ENCODE peak calls at places on chromosomes 11 and 22, in eight cellular contexts. A, W, U, F, M, V, Y and B are unnamed samples.

GRCh38 chr11:24820541-24820940 is 323.7 kb downstream of the LUZP2 start:
- DNase-seq in A (no peak), W (no peak), U (no peak), F (no peak), M (no peak), V (no peak), Y (no peak), B (no peak)

GRCh38 chr11:64887757-64888405 is 9.5 kb upstream of the EHD1 start:
- DNase-seq in A (peak; percentile 91), W (peak; percentile 79), U (peak; percentile 39), F (no peak), M (peak; percentile 92), V (peak; percentile 95), Y (peak; percentile 83), B (peak; percentile 85)

GRCh38 chr22:25488244-25489020 is 76.0 kb upstream of the GRK3 start:
- DNase-seq in A (no peak), W (peak; percentile 84), U (peak; percentile 79), F (no peak), M (peak; percentile 43), V (peak; percentile 68), Y (peak; percentile 56), B (peak; percentile 65)

GRCh38 chr11:74055938-74056337 is 47.1 kb upstream of the UCP3 start:
- DNase-seq in A (no peak), W (no peak), U (peak; percentile 4), F (no peak), M (no peak), V (no peak), Y (no peak), B (no peak)

GRCh38 chr22:42462016-42462415 is 29.8 kb upstream of the NFAM1 start:
- DNase-seq in A (peak; percentile 41), W (no peak), U (no peak), F (no peak), M (no peak), V (no peak), Y (no peak), B (no peak)

GRCh38 chr11:114326151-114326550 is 30.0 kb downstream of the NNMT start:
- DNase-seq in A (no peak), W (no peak), U (no peak), F (no peak), M (no peak), V (no peak), Y (no peak), B (no peak)

GRCh38 chr11:72113170-72113808 is 794 bp upstream of the ANAPC15 start:
- DNase-seq in A (no peak), W (no peak), U (no peak), F (no peak), M (no peak), V (no peak), Y (no peak), B (no peak)

GRCh38 chr11:116086426-116086825 is 582.2 kb upstream of the CADM1 start:
- DNase-seq in A (no peak), W (no peak), U (no peak), F (no peak), M (no peak), V (no peak), Y (no peak), B (no peak)

GRCh38 chr22:35966314-35967045 is 62.1 kb downstream of the RBFOX2 start:
- DNase-seq in A (no peak), W (no peak), U (no peak), F (no peak), M (no peak), V (no peak), Y (no peak), B (no peak)

GRCh38 chr11:117828641-117829368 is 4.3 kb upstream of the FXYD2 start:
- DNase-seq in A (no peak), W (no peak), U (no peak), F (no peak), M (peak; percentile 35), V (peak; percentile 80), Y (peak; percentile 64), B (peak; percentile 62)

GRCh38 chr11:2302280-2302843 is 549 bp downstream of the TSPAN32 start:
- DNase-seq in A (no peak), W (no peak), U (no peak), F (no peak), M (peak; percentile 17), V (no peak), Y (no peak), B (no peak)

GRCh38 chr11:106395716-106396349 is 318.4 kb downstream of the AASDHPPT start:
- DNase-seq in A (no peak), W (no peak), U (peak; percentile 28), F (no peak), M (no peak), V (no peak), Y (no peak), B (no peak)

GRCh38 chr11:118845369-118845768 is 38.3 kb upstream of the CXCR5 start:
- DNase-seq in A (no peak), W (no peak), U (no peak), F (no peak), M (no peak), V (no peak), Y (no peak), B (no peak)

GRCh38 chr11:1012740-1013627 is 23.5 kb downstream of the MUC6 start:
- DNase-seq in A (no peak), W (no peak), U (no peak), F (no peak), M (no peak), V (no peak), Y (no peak), B (no peak)

GRCh38 chr11:1013628-1013935 is 22.9 kb downstream of the MUC6 start:
- DNase-seq in A (no peak), W (no peak), U (no peak), F (no peak), M (no peak), V (no peak), Y (no peak), B (no peak)

GRCh38 chr11:1014276-1014675 is 22.2 kb downstream of the MUC6 start:
- DNase-seq in A (no peak), W (no peak), U (no peak), F (no peak), M (no peak), V (no peak), Y (no peak), B (no peak)

GRCh38 chr11:1015826-1016565 is 20.5 kb downstream of the MUC6 start:
- DNase-seq in A (no peak), W (no peak), U (no peak), F (no peak), M (no peak), V (no peak), Y (no peak), B (no peak)

DNA sequence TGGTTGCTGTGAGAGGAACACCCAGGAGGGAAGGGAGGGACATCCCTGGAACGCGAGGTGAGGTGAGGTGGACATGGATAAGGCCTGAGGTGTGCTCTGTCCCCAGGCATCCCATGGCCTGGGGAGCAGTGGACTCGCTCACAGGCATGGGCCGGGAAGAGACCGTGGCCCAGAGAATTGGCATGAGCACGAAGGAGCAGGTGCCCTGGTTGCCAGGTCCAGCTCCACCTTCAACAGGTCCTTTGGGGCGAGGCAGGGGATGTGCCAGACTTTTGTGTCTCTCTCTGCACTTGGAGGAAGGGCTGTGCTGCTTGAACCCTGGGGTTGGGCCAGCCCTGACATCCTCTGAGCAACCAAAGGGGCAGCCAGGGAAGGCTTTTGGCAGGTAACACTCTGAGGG is 21.5 kb downstream of the MUC6 start:
- DNase-seq in A (no peak), W (no peak), U (no peak), F (no peak), M (no peak), V (no peak), Y (no peak), B (no peak)
- H3K9me3 ChIP-seq in A (no peaks in the 10 kb centered on the region), W (no peaks in the 10 kb centered on the region), U (no peaks in the 10 kb centered on the region), F (no peaks in the 10 kb centered on the region), M (no peaks in the 10 kb centered on the region), V (no peaks in the 10 kb centered on the region), Y (no peaks in the 10 kb centered on the region), B (no peaks in the 10 kb centered on the region)

DNA sequence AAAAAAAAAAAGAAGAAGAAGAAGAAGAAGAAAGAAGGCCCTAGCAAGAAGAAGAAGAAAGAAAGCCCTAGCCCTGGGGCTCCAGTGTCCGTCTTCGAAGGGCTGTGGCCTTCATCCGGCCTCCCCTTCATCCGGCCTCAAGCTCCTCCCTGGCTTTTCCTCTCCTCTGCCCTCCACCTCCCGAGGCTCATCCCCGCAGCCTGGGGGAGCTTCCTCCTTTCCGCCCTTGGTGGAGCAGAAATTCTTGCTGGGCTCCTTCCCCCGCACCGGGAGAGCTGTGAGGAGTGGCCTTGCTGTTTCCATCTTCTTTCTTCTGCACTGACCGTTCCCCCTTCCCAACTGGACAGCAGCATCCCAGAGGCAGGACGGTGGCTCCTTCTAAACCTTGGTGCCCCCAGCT is 9.5 kb upstream of the LTO1 start:
- DNase-seq in A (no peak), W (no peak), U (no peak), F (no peak), M (no peak), V (no peak), Y (no peak), B (no peak)
- H3K4me1 ChIP-seq in A (no peaks in the 10 kb centered on the region), W (no peaks in the 10 kb centered on the region), U (peaks cover 17% of the 10 kb centered on the region), F (no peaks in the 10 kb centered on the region), M (no peaks in the 10 kb centered on the region), V (no peaks in the 10 kb centered on the region), Y (no peaks in the 10 kb centered on the region), B (peaks cover 8% of the 10 kb centered on the region)

GRCh38 chr22:47605886-47606285 is 843.4 kb downstream of the TBC1D22A start:
- DNase-seq in A (no peak), W (no peak), U (no peak), F (no peak), M (no peak), V (peak; percentile 10), Y (no peak), B (no peak)

GRCh38 chr22:47605441-47605840 is 843.0 kb downstream of the TBC1D22A start:
- DNase-seq in A (no peak), W (no peak), U (no peak), F (no peak), M (no peak), V (peak; percentile 17), Y (no peak), B (no peak)

GRCh38 chr22:47602732-47603131 is 840.3 kb downstream of the TBC1D22A start:
- DNase-seq in A (no peak), W (no peak), U (no peak), F (no peak), M (no peak), V (no peak), Y (no peak), B (no peak)

GRCh38 chr22:47606426-47606825 is 844.0 kb downstream of the TBC1D22A start:
- DNase-seq in A (no peak), W (no peak), U (no peak), F (no peak), M (no peak), V (peak; percentile 21), Y (no peak), B (no peak)

GRCh38 chr22:47604563-47604962 is 842.1 kb downstream of the TBC1D22A start:
- DNase-seq in A (no peak), W (no peak), U (no peak), F (no peak), M (no peak), V (no peak), Y (no peak), B (no peak)
- H3K9me3 ChIP-seq in A (no peaks in the 10 kb centered on the region), W (no peaks in the 10 kb centered on the region), U (no peaks in the 10 kb centered on the region), F (no peaks in the 10 kb centered on the region), M (no peaks in the 10 kb centered on the region), V (no peaks in the 10 kb centered on the region), Y (no peaks in the 10 kb centered on the region), B (peaks cover under 1% of the 10 kb centered on the region)

GRCh38 chr11:26792956-26793355 is 71.1 kb upstream of the SLC5A12 start:
- DNase-seq in A (no peak), W (no peak), U (no peak), F (no peak), M (no peak), V (no peak), Y (no peak), B (no peak)

GRCh38 chr11:26793517-26793916 is 71.7 kb upstream of the SLC5A12 start:
- DNase-seq in A (no peak), W (no peak), U (no peak), F (no peak), M (no peak), V (no peak), Y (no peak), B (no peak)

GRCh38 chr11:26790738-26791137 is 68.9 kb upstream of the SLC5A12 start:
- DNase-seq in A (no peak), W (no peak), U (no peak), F (no peak), M (no peak), V (no peak), Y (no peak), B (no peak)
- H3K4me1 ChIP-seq in A (no peaks in the 10 kb centered on the region), W (no peaks in the 10 kb centered on the region), U (no peaks in the 10 kb centered on the region), F (no peaks in the 10 kb centered on the region), M (no peaks in the 10 kb centered on the region), V (no peaks in the 10 kb centered on the region), Y (no peaks in the 10 kb centered on the region), B (no peaks in the 10 kb centered on the region)